ENCODE peak calls at places on chromosomes 11 and 22, in nine cellular contexts. M is mucosa of descending colon; B is fibroblast of the aortic adventitia; V is effector memory CD4-positive, alpha-beta T cell; T is dorsolateral prefrontal cortex; D is pancreas; W is fibroblast of mammary gland; O is IMR-90; P is cardiac muscle cell. L is an unnamed sample.

GRCh38 chr11:103714246-103714645 is 322.2 kb upstream of the DDI1 start:
- DNase-seq in M (no peak), B (peak), V (no peak), T (no peak), D (no peak), W (peak), O (peak), P (no peak), L (peak)

GRCh38 chr11:46574656-46575055 is 19.2 kb downstream of the AMBRA1 start:
- DNase-seq in M (no peak), B (no peak), V (no peak), T (no peak), D (no peak), W (no peak), O (no peak), P (no peak), L (no peak)

GRCh38 chr11:113528982-113529381 is 53.8 kb upstream of the DRD2 start:
- DNase-seq in M (no peak), B (peak), V (no peak), T (no peak), D (no peak), W (no peak), O (no peak), P (no peak), L (peak)

GRCh38 chr11:65266210-65266609 is 4.4 kb downstream of the POLA2 start:
- DNase-seq in M (no peak), B (peak), V (no peak), T (no peak), D (no peak), W (no peak), O (no peak), P (no peak), L (no peak)

GRCh38 chr22:24430431-24431308 is 3.3 kb downstream of the ADORA2A start:
- DNase-seq in M (no peak), B (no peak), V (no peak), T (no peak), D (no peak), W (no peak), O (no peak), P (no peak), L (no peak)

GRCh38 chr22:46537221-46537945 is at the start of gene CELSR1:
- DNase-seq in M (peak), B (peak), V (no peak), T (no peak), D (no peak), W (no peak), O (peak), P (peak), L (peak)

GRCh38 chr11:206002-206384 is 1.2 kb downstream of the BET1L start:
- DNase-seq in M (no peak), B (no peak), V (no peak), T (peak), D (peak), W (no peak), O (no peak), P (no peak), L (no peak)

GRCh38 chr11:61771995-61772455 is 19.6 kb downstream of the MYRF start:
- DNase-seq in M (no peak), B (no peak), V (no peak), T (no peak), D (no peak), W (no peak), O (no peak), P (peak), L (no peak)

GRCh38 chr11:126594921-126595367 is 239.5 kb downstream of the ST3GAL4 start:
- DNase-seq in M (no peak), B (no peak), V (no peak), T (no peak), D (no peak), W (no peak), O (no peak), P (peak), L (no peak)

GRCh38 chr11:16863382-16863781 is 124.9 kb downstream of the C11orf58 start:
- DNase-seq in M (no peak), B (no peak), V (no peak), T (no peak), D (no peak), W (no peak), O (no peak), P (peak), L (peak)

GRCh38 chr11:116033931-116034553 is 529.8 kb upstream of the CADM1 start:
- DNase-seq in M (no peak), B (no peak), V (no peak), T (no peak), D (no peak), W (no peak), O (no peak), P (peak), L (no peak)

GRCh38 chr11:134785660-134786284 is 373.7 kb upstream of the B3GAT1 start:
- DNase-seq in M (no peak), B (no peak), V (no peak), T (no peak), D (no peak), W (no peak), O (no peak), P (no peak), L (no peak)

GRCh38 chr11:12818333-12819015 is 144.3 kb downstream of the TEAD1 start:
- DNase-seq in M (no peak), B (peak), V (no peak), T (no peak), D (no peak), W (peak), O (peak), P (no peak), L (peak)

GRCh38 chr11:131584694-131585592 is 214.5 kb downstream of the NTM start:
- DNase-seq in M (no peak), B (no peak), V (no peak), T (peak), D (no peak), W (no peak), O (no peak), P (peak), L (no peak)

GRCh38 chr11:66409226-66409625 is 11.6 kb upstream of the NPAS4 start:
- DNase-seq in M (no peak), B (no peak), V (no peak), T (no peak), D (no peak), W (no peak), O (no peak), P (no peak), L (no peak)
- H3K4me3 ChIP-seq in M (no peak), B (no peak), V (peak), T (peak), D (no peak), W (no peak), O (no peak), P (peak), L (no peak)

GRCh38 chr11:72720806-72721205 is 31.4 kb downstream of the ARAP1 start:
- DNase-seq in M (no peak), B (no peak), V (no peak), T (no peak), D (no peak), W (no peak), O (no peak), P (no peak), L (no peak)

GRCh38 chr11:72721276-72721675 is 30.9 kb downstream of the ARAP1 start:
- DNase-seq in M (no peak), B (no peak), V (no peak), T (no peak), D (no peak), W (no peak), O (no peak), P (no peak), L (no peak)

GRCh38 chr11:72719144-72719543 is 33.1 kb downstream of the ARAP1 start:
- DNase-seq in M (no peak), B (peak), V (no peak), T (no peak), D (no peak), W (peak), O (peak), P (peak), L (no peak)

GRCh38 chr11:72719551-72719950 is 32.7 kb downstream of the ARAP1 start:
- DNase-seq in M (no peak), B (no peak), V (no peak), T (no peak), D (no peak), W (no peak), O (no peak), P (peak), L (no peak)

GRCh38 chr11:72720047-72720446 is 32.2 kb downstream of the ARAP1 start:
- DNase-seq in M (no peak), B (no peak), V (no peak), T (no peak), D (no peak), W (no peak), O (no peak), P (no peak), L (no peak)
- H3K4me3 ChIP-seq in M (no peak), B (peak), V (peak), T (peak), D (no peak), W (no peak), O (no peak), P (no peak), L (no peak)

DNA sequence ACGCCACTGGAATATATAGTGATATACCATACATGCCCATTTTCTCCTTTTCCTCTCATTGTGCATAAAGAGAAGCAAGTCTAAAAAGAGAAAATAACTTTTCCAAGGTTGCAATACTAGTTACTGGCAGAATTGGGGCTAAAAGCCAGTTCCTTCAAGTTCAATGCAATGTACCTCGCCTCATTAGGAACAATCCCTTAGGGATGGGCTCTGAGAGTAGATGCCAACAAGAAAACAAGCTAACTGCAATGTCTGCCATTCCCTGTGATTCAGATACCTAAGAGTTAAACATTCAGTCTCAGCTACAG is 114.3 kb downstream of the RBFOX2 start:
- DNase-seq in M (no peak), B (no peak), V (no peak), T (no peak), D (no peak), W (no peak), O (no peak), P (no peak), L (no peak)
- H3K4me3 ChIP-seq in M (no peak), B (peak), V (no peak), T (peak), D (no peak), W (no peak), O (no peak), P (no peak), L (no peak)

GRCh38 chr22:20243545-20244249 is 24.4 kb downstream of the RTN4R start:
- DNase-seq in M (peak), B (peak), V (peak), T (peak), D (no peak), W (peak), O (peak), P (peak), L (no peak)
- H3K4me3 ChIP-seq in M (no peak), B (no peak), V (peak), T (no peak), D (no peak), W (no peak), O (no peak), P (no peak), L (no peak)

GRCh38 chr11:83158965-83159900 is 2.3 kb downstream of the PCF11 start:
- DNase-seq in M (no peak), B (no peak), V (no peak), T (no peak), D (no peak), W (no peak), O (no peak), P (no peak), L (no peak)

GRCh38 chr11:83159901-83160865 is 3.3 kb downstream of the PCF11 start:
- DNase-seq in M (peak), B (peak), V (no peak), T (no peak), D (no peak), W (peak), O (peak), P (no peak), L (peak)

GRCh38 chr11:83156996-83157754 is at the start of gene PCF11:
- DNase-seq in M (peak), B (no peak), V (no peak), T (no peak), D (no peak), W (no peak), O (no peak), P (no peak), L (no peak)

GRCh38 chr11:83157755-83158473 is 983 bp downstream of the PCF11 start:
- DNase-seq in M (peak), B (peak), V (peak), T (peak), D (peak), W (peak), O (peak), P (peak), L (peak)

GRCh38 chr11:83158474-83158786 is 1.5 kb downstream of the PCF11 start:
- DNase-seq in M (no peak), B (no peak), V (no peak), T (no peak), D (no peak), W (no peak), O (no peak), P (no peak), L (no peak)
- H3K4me3 ChIP-seq in M (peak), B (peak), V (peak), T (peak), D (peak), W (peak), O (peak), P (peak), L (peak)

L was measured in trophoblast cell.